ENCODE peak calls at places on chromosomes 2 and 18, in ten cellular contexts. One of them, this sample, is unnamed.

GRCh38 chr2:218993345-218994315 is at the start of gene CRYBA2:
- DNase-seq in MG63: no peak
- DNase-seq in effector memory CD4-positive, alpha-beta T cell: no peak
- DNase-seq in GM04504: no peak
- DNase-seq in left cardiac atrium: no peak
- DNase-seq in activated naive CD8-positive, alpha-beta T cell treated with anti-CD3 and anti-CD28 coated beads, Interleukin-2, amount 10 ng/mL, durations not matched to agents 7 days and 5 days: no peak
- DNase-seq in mesenchymal stem cell: no peak
- DNase-seq in stimulated activated CD4-positive, alpha-beta T cell treated with anti-CD3 and anti-CD28 coated beads, Interleukin-1b, Interleukin-23, amount 100 ng/mL, for 4 hours: no peak
- DNase-seq in hepatocyte: peak; percentile 45
- DNase-seq in AG04449: no peak
- DNase-seq in this sample: no peak

GRCh38 chr2:72036173-72036545 is 111.5 kb downstream of the CYP26B1 start:
- DNase-seq in stimulated activated CD4-positive, alpha-beta T cell treated with anti-CD3 and anti-CD28 coated beads, Interleukin-1b, Interleukin-23, amount 100 ng/mL, for 4 hours: no peak
- DNase-seq in mesenchymal stem cell: no peak
- DNase-seq in AG04449: no peak
- DNase-seq in left cardiac atrium: no peak
- DNase-seq in hepatocyte: no peak
- DNase-seq in activated naive CD8-positive, alpha-beta T cell treated with anti-CD3 and anti-CD28 coated beads, Interleukin-2, amount 10 ng/mL, durations not matched to agents 7 days and 5 days: no peak
- DNase-seq in MG63: no peak
- DNase-seq in GM04504: no peak
- DNase-seq in effector memory CD4-positive, alpha-beta T cell: no peak
- DNase-seq in this sample: no peak

GRCh38 chr2:96501471-96501874 is 3.7 kb downstream of the NEURL3 start:
- DNase-seq in GM04504: no peak
- DNase-seq in left cardiac atrium: no peak
- DNase-seq in MG63: no peak
- DNase-seq in activated naive CD8-positive, alpha-beta T cell treated with anti-CD3 and anti-CD28 coated beads, Interleukin-2, amount 10 ng/mL, durations not matched to agents 7 days and 5 days: no peak
- DNase-seq in stimulated activated CD4-positive, alpha-beta T cell treated with anti-CD3 and anti-CD28 coated beads, Interleukin-1b, Interleukin-23, amount 100 ng/mL, for 4 hours: no peak
- DNase-seq in AG04449: no peak
- DNase-seq in mesenchymal stem cell: no peak
- DNase-seq in hepatocyte: peak; percentile 8
- DNase-seq in effector memory CD4-positive, alpha-beta T cell: no peak
- DNase-seq in this sample: no peak

GRCh38 chr2:237154050-237154638 is 68.5 kb downstream of the COPS8 start:
- DNase-seq in GM04504: peak; percentile 52
- DNase-seq in stimulated activated CD4-positive, alpha-beta T cell treated with anti-CD3 and anti-CD28 coated beads, Interleukin-1b, Interleukin-23, amount 100 ng/mL, for 4 hours: peak; percentile 21
- DNase-seq in effector memory CD4-positive, alpha-beta T cell: peak; percentile 27
- DNase-seq in mesenchymal stem cell: peak; percentile 69
- DNase-seq in hepatocyte: peak; percentile 53
- DNase-seq in left cardiac atrium: no peak
- DNase-seq in MG63: peak; percentile 34
- DNase-seq in activated naive CD8-positive, alpha-beta T cell treated with anti-CD3 and anti-CD28 coated beads, Interleukin-2, amount 10 ng/mL, durations not matched to agents 7 days and 5 days: peak; percentile 66
- DNase-seq in AG04449: no peak
- DNase-seq in this sample: peak; percentile 61

GRCh38 chr2:127673304-127674069 is 1.8 kb downstream of the LIMS2 start:
- DNase-seq in mesenchymal stem cell: no peak
- DNase-seq in hepatocyte: peak; percentile 3
- DNase-seq in stimulated activated CD4-positive, alpha-beta T cell treated with anti-CD3 and anti-CD28 coated beads, Interleukin-1b, Interleukin-23, amount 100 ng/mL, for 4 hours: no peak
- DNase-seq in GM04504: no peak
- DNase-seq in MG63: no peak
- DNase-seq in effector memory CD4-positive, alpha-beta T cell: no peak
- DNase-seq in activated naive CD8-positive, alpha-beta T cell treated with anti-CD3 and anti-CD28 coated beads, Interleukin-2, amount 10 ng/mL, durations not matched to agents 7 days and 5 days: no peak
- DNase-seq in AG04449: no peak
- DNase-seq in left cardiac atrium: peak; percentile 40
- DNase-seq in this sample: no peak

GRCh38 chr2:72669121-72669520 is 156.7 kb downstream of the EXOC6B start:
- DNase-seq in AG04449: peak; percentile 23
- DNase-seq in hepatocyte: no peak
- DNase-seq in mesenchymal stem cell: no peak
- DNase-seq in left cardiac atrium: no peak
- DNase-seq in activated naive CD8-positive, alpha-beta T cell treated with anti-CD3 and anti-CD28 coated beads, Interleukin-2, amount 10 ng/mL, durations not matched to agents 7 days and 5 days: no peak
- DNase-seq in effector memory CD4-positive, alpha-beta T cell: no peak
- DNase-seq in GM04504: peak; percentile 64
- DNase-seq in stimulated activated CD4-positive, alpha-beta T cell treated with anti-CD3 and anti-CD28 coated beads, Interleukin-1b, Interleukin-23, amount 100 ng/mL, for 4 hours: no peak
- DNase-seq in MG63: no peak
- DNase-seq in this sample: no peak

GRCh38 chr2:195820373-195820772 is 163.3 kb downstream of the SLC39A10 start:
- DNase-seq in effector memory CD4-positive, alpha-beta T cell: no peak
- DNase-seq in stimulated activated CD4-positive, alpha-beta T cell treated with anti-CD3 and anti-CD28 coated beads, Interleukin-1b, Interleukin-23, amount 100 ng/mL, for 4 hours: no peak
- DNase-seq in AG04449: no peak
- DNase-seq in MG63: no peak
- DNase-seq in GM04504: peak; percentile 22
- DNase-seq in mesenchymal stem cell: peak; percentile 55
- DNase-seq in left cardiac atrium: no peak
- DNase-seq in activated naive CD8-positive, alpha-beta T cell treated with anti-CD3 and anti-CD28 coated beads, Interleukin-2, amount 10 ng/mL, durations not matched to agents 7 days and 5 days: no peak
- DNase-seq in hepatocyte: no peak
- DNase-seq in this sample: peak; percentile 33

GRCh38 chr2:127220102-127220806 is at the start of gene CYP27C1:
- DNase-seq in stimulated activated CD4-positive, alpha-beta T cell treated with anti-CD3 and anti-CD28 coated beads, Interleukin-1b, Interleukin-23, amount 100 ng/mL, for 4 hours: no peak
- DNase-seq in mesenchymal stem cell: peak; percentile 37
- DNase-seq in effector memory CD4-positive, alpha-beta T cell: no peak
- DNase-seq in GM04504: no peak
- DNase-seq in left cardiac atrium: no peak
- DNase-seq in activated naive CD8-positive, alpha-beta T cell treated with anti-CD3 and anti-CD28 coated beads, Interleukin-2, amount 10 ng/mL, durations not matched to agents 7 days and 5 days: peak; percentile 42
- DNase-seq in hepatocyte: peak; percentile 54
- DNase-seq in MG63: no peak
- DNase-seq in AG04449: no peak
- DNase-seq in this sample: no peak

GRCh38 chr2:15141211-15141610 is 419.9 kb downstream of the NBAS start:
- DNase-seq in left cardiac atrium: no peak
- DNase-seq in AG04449: no peak
- DNase-seq in GM04504: no peak
- DNase-seq in activated naive CD8-positive, alpha-beta T cell treated with anti-CD3 and anti-CD28 coated beads, Interleukin-2, amount 10 ng/mL, durations not matched to agents 7 days and 5 days: no peak
- DNase-seq in stimulated activated CD4-positive, alpha-beta T cell treated with anti-CD3 and anti-CD28 coated beads, Interleukin-1b, Interleukin-23, amount 100 ng/mL, for 4 hours: no peak
- DNase-seq in MG63: no peak
- DNase-seq in mesenchymal stem cell: no peak
- DNase-seq in effector memory CD4-positive, alpha-beta T cell: no peak
- DNase-seq in hepatocyte: no peak
- DNase-seq in this sample: no peak

GRCh38 chr18:59353079-59353680 is 5.9 kb downstream of the LMAN1 start:
- DNase-seq in effector memory CD4-positive, alpha-beta T cell: no peak
- DNase-seq in left cardiac atrium: no peak
- DNase-seq in mesenchymal stem cell: no peak
- DNase-seq in hepatocyte: no peak
- DNase-seq in stimulated activated CD4-positive, alpha-beta T cell treated with anti-CD3 and anti-CD28 coated beads, Interleukin-1b, Interleukin-23, amount 100 ng/mL, for 4 hours: no peak
- DNase-seq in activated naive CD8-positive, alpha-beta T cell treated with anti-CD3 and anti-CD28 coated beads, Interleukin-2, amount 10 ng/mL, durations not matched to agents 7 days and 5 days: no peak
- DNase-seq in GM04504: no peak
- DNase-seq in AG04449: no peak
- DNase-seq in MG63: no peak
- DNase-seq in this sample: no peak

GRCh38 chr2:12950174-12950573 is 233.4 kb downstream of the TRIB2 start:
- DNase-seq in stimulated activated CD4-positive, alpha-beta T cell treated with anti-CD3 and anti-CD28 coated beads, Interleukin-1b, Interleukin-23, amount 100 ng/mL, for 4 hours: no peak
- DNase-seq in MG63: no peak
- DNase-seq in left cardiac atrium: no peak
- DNase-seq in hepatocyte: no peak
- DNase-seq in AG04449: no peak
- DNase-seq in activated naive CD8-positive, alpha-beta T cell treated with anti-CD3 and anti-CD28 coated beads, Interleukin-2, amount 10 ng/mL, durations not matched to agents 7 days and 5 days: no peak
- DNase-seq in effector memory CD4-positive, alpha-beta T cell: no peak
- DNase-seq in mesenchymal stem cell: no peak
- DNase-seq in GM04504: no peak
- DNase-seq in this sample: no peak

GRCh38 chr2:59012234-59012633 is 771.1 kb upstream of the FANCL start:
- DNase-seq in activated naive CD8-positive, alpha-beta T cell treated with anti-CD3 and anti-CD28 coated beads, Interleukin-2, amount 10 ng/mL, durations not matched to agents 7 days and 5 days: no peak
- DNase-seq in MG63: no peak
- DNase-seq in left cardiac atrium: no peak
- DNase-seq in mesenchymal stem cell: no peak
- DNase-seq in hepatocyte: no peak
- DNase-seq in GM04504: no peak
- DNase-seq in AG04449: no peak
- DNase-seq in stimulated activated CD4-positive, alpha-beta T cell treated with anti-CD3 and anti-CD28 coated beads, Interleukin-1b, Interleukin-23, amount 100 ng/mL, for 4 hours: no peak
- DNase-seq in effector memory CD4-positive, alpha-beta T cell: no peak
- DNase-seq in this sample: no peak

GRCh38 chr2:109470121-109470921 is 143.4 kb downstream of the SEPTIN10 start:
- DNase-seq in stimulated activated CD4-positive, alpha-beta T cell treated with anti-CD3 and anti-CD28 coated beads, Interleukin-1b, Interleukin-23, amount 100 ng/mL, for 4 hours: no peak
- DNase-seq in effector memory CD4-positive, alpha-beta T cell: no peak
- DNase-seq in GM04504: peak; percentile 53
- DNase-seq in left cardiac atrium: no peak
- DNase-seq in AG04449: no peak
- DNase-seq in activated naive CD8-positive, alpha-beta T cell treated with anti-CD3 and anti-CD28 coated beads, Interleukin-2, amount 10 ng/mL, durations not matched to agents 7 days and 5 days: no peak
- DNase-seq in MG63: no peak
- DNase-seq in mesenchymal stem cell: peak; percentile 82
- DNase-seq in hepatocyte: peak; percentile 39
- DNase-seq in this sample: peak; percentile 61

GRCh38 chr2:197993830-197994229 is 189.4 kb downstream of the PLCL1 start:
- DNase-seq in left cardiac atrium: no peak
- DNase-seq in MG63: no peak
- DNase-seq in effector memory CD4-positive, alpha-beta T cell: no peak
- DNase-seq in mesenchymal stem cell: peak; percentile 5
- DNase-seq in stimulated activated CD4-positive, alpha-beta T cell treated with anti-CD3 and anti-CD28 coated beads, Interleukin-1b, Interleukin-23, amount 100 ng/mL, for 4 hours: no peak
- DNase-seq in AG04449: no peak
- DNase-seq in activated naive CD8-positive, alpha-beta T cell treated with anti-CD3 and anti-CD28 coated beads, Interleukin-2, amount 10 ng/mL, durations not matched to agents 7 days and 5 days: no peak
- DNase-seq in GM04504: no peak
- DNase-seq in hepatocyte: no peak
- DNase-seq in this sample: peak; percentile 18

GRCh38 chr2:28580078-28580477 is 84.2 kb downstream of the PLB1 start:
- DNase-seq in mesenchymal stem cell: no peak
- DNase-seq in effector memory CD4-positive, alpha-beta T cell: no peak
- DNase-seq in activated naive CD8-positive, alpha-beta T cell treated with anti-CD3 and anti-CD28 coated beads, Interleukin-2, amount 10 ng/mL, durations not matched to agents 7 days and 5 days: no peak
- DNase-seq in stimulated activated CD4-positive, alpha-beta T cell treated with anti-CD3 and anti-CD28 coated beads, Interleukin-1b, Interleukin-23, amount 100 ng/mL, for 4 hours: no peak
- DNase-seq in AG04449: no peak
- DNase-seq in hepatocyte: no peak
- DNase-seq in GM04504: no peak
- DNase-seq in MG63: no peak
- DNase-seq in left cardiac atrium: no peak
- DNase-seq in this sample: no peak

GRCh38 chr2:226760412-226761194 is 39.0 kb downstream of the IRS1 start:
- DNase-seq in hepatocyte: no peak
- DNase-seq in effector memory CD4-positive, alpha-beta T cell: no peak
- DNase-seq in stimulated activated CD4-positive, alpha-beta T cell treated with anti-CD3 and anti-CD28 coated beads, Interleukin-1b, Interleukin-23, amount 100 ng/mL, for 4 hours: no peak
- DNase-seq in left cardiac atrium: no peak
- DNase-seq in AG04449: peak; percentile 53
- DNase-seq in mesenchymal stem cell: peak; percentile 89
- DNase-seq in activated naive CD8-positive, alpha-beta T cell treated with anti-CD3 and anti-CD28 coated beads, Interleukin-2, amount 10 ng/mL, durations not matched to agents 7 days and 5 days: no peak
- DNase-seq in GM04504: peak; percentile 54
- DNase-seq in MG63: peak; percentile 82
- DNase-seq in this sample: no peak

GRCh38 chr2:211407076-211407475 is 850.7 kb downstream of the CPS1 start:
- DNase-seq in activated naive CD8-positive, alpha-beta T cell treated with anti-CD3 and anti-CD28 coated beads, Interleukin-2, amount 10 ng/mL, durations not matched to agents 7 days and 5 days: no peak
- DNase-seq in GM04504: no peak
- DNase-seq in AG04449: no peak
- DNase-seq in effector memory CD4-positive, alpha-beta T cell: no peak
- DNase-seq in stimulated activated CD4-positive, alpha-beta T cell treated with anti-CD3 and anti-CD28 coated beads, Interleukin-1b, Interleukin-23, amount 100 ng/mL, for 4 hours: no peak
- DNase-seq in mesenchymal stem cell: no peak
- DNase-seq in left cardiac atrium: no peak
- DNase-seq in MG63: no peak
- DNase-seq in hepatocyte: no peak
- DNase-seq in this sample: no peak

GRCh38 chr2:200161458-200161857 is 145.0 kb upstream of the SPATS2L start:
- DNase-seq in GM04504: no peak
- DNase-seq in hepatocyte: no peak
- DNase-seq in activated naive CD8-positive, alpha-beta T cell treated with anti-CD3 and anti-CD28 coated beads, Interleukin-2, amount 10 ng/mL, durations not matched to agents 7 days and 5 days: no peak
- DNase-seq in MG63: no peak
- DNase-seq in effector memory CD4-positive, alpha-beta T cell: no peak
- DNase-seq in left cardiac atrium: no peak
- DNase-seq in stimulated activated CD4-positive, alpha-beta T cell treated with anti-CD3 and anti-CD28 coated beads, Interleukin-1b, Interleukin-23, amount 100 ng/mL, for 4 hours: no peak
- DNase-seq in mesenchymal stem cell: no peak
- DNase-seq in AG04449: no peak
- DNase-seq in this sample: no peak

GRCh38 chr2:184560603-184561002 is 37.7 kb upstream of the ZNF804A start:
- DNase-seq in GM04504: no peak
- DNase-seq in left cardiac atrium: no peak
- DNase-seq in activated naive CD8-positive, alpha-beta T cell treated with anti-CD3 and anti-CD28 coated beads, Interleukin-2, amount 10 ng/mL, durations not matched to agents 7 days and 5 days: no peak
- DNase-seq in effector memory CD4-positive, alpha-beta T cell: no peak
- DNase-seq in mesenchymal stem cell: no peak
- DNase-seq in AG04449: no peak
- DNase-seq in stimulated activated CD4-positive, alpha-beta T cell treated with anti-CD3 and anti-CD28 coated beads, Interleukin-1b, Interleukin-23, amount 100 ng/mL, for 4 hours: no peak
- DNase-seq in MG63: no peak
- DNase-seq in hepatocyte: no peak
- DNase-seq in this sample: no peak

GRCh38 chr2:152716805-152717241 is 438 bp downstream of the PRPF40A start:
- DNase-seq in stimulated activated CD4-positive, alpha-beta T cell treated with anti-CD3 and anti-CD28 coated beads, Interleukin-1b, Interleukin-23, amount 100 ng/mL, for 4 hours: peak; percentile 33
- DNase-seq in mesenchymal stem cell: no peak
- DNase-seq in left cardiac atrium: no peak
- DNase-seq in hepatocyte: peak; percentile 62
- DNase-seq in GM04504: no peak
- DNase-seq in AG04449: no peak
- DNase-seq in activated naive CD8-positive, alpha-beta T cell treated with anti-CD3 and anti-CD28 coated beads, Interleukin-2, amount 10 ng/mL, durations not matched to agents 7 days and 5 days: no peak
- DNase-seq in effector memory CD4-positive, alpha-beta T cell: peak; percentile 24
- DNase-seq in MG63: peak; percentile 43
- DNase-seq in this sample: peak; percentile 6

GRCh38 chr18:23331091-23331920 is 121.8 kb upstream of the RIOK3 start:
- DNase-seq in stimulated activated CD4-positive, alpha-beta T cell treated with anti-CD3 and anti-CD28 coated beads, Interleukin-1b, Interleukin-23, amount 100 ng/mL, for 4 hours: no peak
- DNase-seq in effector memory CD4-positive, alpha-beta T cell: no peak
- DNase-seq in GM04504: no peak
- DNase-seq in activated naive CD8-positive, alpha-beta T cell treated with anti-CD3 and anti-CD28 coated beads, Interleukin-2, amount 10 ng/mL, durations not matched to agents 7 days and 5 days: no peak
- DNase-seq in AG04449: no peak
- DNase-seq in mesenchymal stem cell: no peak
- DNase-seq in left cardiac atrium: no peak
- DNase-seq in MG63: no peak
- DNase-seq in hepatocyte: peak; percentile 34
- DNase-seq in this sample: no peak

GRCh38 chr2:120762341-120763061 is 26.8 kb downstream of the GLI2 start:
- DNase-seq in effector memory CD4-positive, alpha-beta T cell: no peak
- DNase-seq in stimulated activated CD4-positive, alpha-beta T cell treated with anti-CD3 and anti-CD28 coated beads, Interleukin-1b, Interleukin-23, amount 100 ng/mL, for 4 hours: no peak
- DNase-seq in hepatocyte: no peak
- DNase-seq in activated naive CD8-positive, alpha-beta T cell treated with anti-CD3 and anti-CD28 coated beads, Interleukin-2, amount 10 ng/mL, durations not matched to agents 7 days and 5 days: no peak
- DNase-seq in left cardiac atrium: no peak
- DNase-seq in GM04504: no peak
- DNase-seq in MG63: no peak
- DNase-seq in AG04449: no peak
- DNase-seq in mesenchymal stem cell: no peak
- DNase-seq in this sample: no peak

GRCh38 chr2:4258563-4258962 is 555.2 kb downstream of the DCDC2C start:
- DNase-seq in MG63: no peak
- DNase-seq in GM04504: no peak
- DNase-seq in effector memory CD4-positive, alpha-beta T cell: no peak
- DNase-seq in activated naive CD8-positive, alpha-beta T cell treated with anti-CD3 and anti-CD28 coated beads, Interleukin-2, amount 10 ng/mL, durations not matched to agents 7 days and 5 days: no peak
- DNase-seq in stimulated activated CD4-positive, alpha-beta T cell treated with anti-CD3 and anti-CD28 coated beads, Interleukin-1b, Interleukin-23, amount 100 ng/mL, for 4 hours: no peak
- DNase-seq in AG04449: no peak
- DNase-seq in hepatocyte: peak; percentile 23
- DNase-seq in left cardiac atrium: no peak
- DNase-seq in mesenchymal stem cell: no peak
- DNase-seq in this sample: peak; percentile 43

GRCh38 chr2:231228223-231228622 is 29.8 kb downstream of the ARMC9 start:
- DNase-seq in AG04449: no peak
- DNase-seq in effector memory CD4-positive, alpha-beta T cell: no peak
- DNase-seq in stimulated activated CD4-positive, alpha-beta T cell treated with anti-CD3 and anti-CD28 coated beads, Interleukin-1b, Interleukin-23, amount 100 ng/mL, for 4 hours: no peak
- DNase-seq in mesenchymal stem cell: no peak
- DNase-seq in hepatocyte: no peak
- DNase-seq in left cardiac atrium: no peak
- DNase-seq in MG63: no peak
- DNase-seq in activated naive CD8-positive, alpha-beta T cell treated with anti-CD3 and anti-CD28 coated beads, Interleukin-2, amount 10 ng/mL, durations not matched to agents 7 days and 5 days: no peak
- DNase-seq in GM04504: no peak
- DNase-seq in this sample: no peak

GRCh38 chr2:240650254-240650965 is 25.1 kb downstream of the GPR35 start:
- DNase-seq in GM04504: no peak
- DNase-seq in AG04449: no peak
- DNase-seq in left cardiac atrium: no peak
- DNase-seq in mesenchymal stem cell: no peak
- DNase-seq in MG63: no peak
- DNase-seq in stimulated activated CD4-positive, alpha-beta T cell treated with anti-CD3 and anti-CD28 coated beads, Interleukin-1b, Interleukin-23, amount 100 ng/mL, for 4 hours: no peak
- DNase-seq in activated naive CD8-positive, alpha-beta T cell treated with anti-CD3 and anti-CD28 coated beads, Interleukin-2, amount 10 ng/mL, durations not matched to agents 7 days and 5 days: no peak
- DNase-seq in effector memory CD4-positive, alpha-beta T cell: no peak
- DNase-seq in hepatocyte: no peak
- DNase-seq in this sample: no peak

This sample was measured in NCI-H460.